ENCODE peak calls at places on chromosomes 7 and 10, in eight cellular contexts. One of them, this sample, is unnamed.

GRCh38 chr7:143934526-143935340 is at the start of gene OR2F2:
- DNase-seq in CD8-positive, alpha-beta memory T cell: no peak
- DNase-seq in stomach: no peak
- DNase-seq in neuronal stem cell: no peak
- DNase-seq in CD4-positive, CD25-positive, alpha-beta regulatory T cell: no peak
- DNase-seq in CD4-positive, alpha-beta memory T cell: no peak
- DNase-seq in cardiac muscle cell: peak
- DNase-seq in lower leg skin: no peak
- DNase-seq in this sample: no peak

GRCh38 chr7:39616138-39616537 is 7.2 kb upstream of the RALA start:
- DNase-seq in CD8-positive, alpha-beta memory T cell: no peak
- DNase-seq in neuronal stem cell: no peak
- DNase-seq in CD4-positive, alpha-beta memory T cell: no peak
- DNase-seq in CD4-positive, CD25-positive, alpha-beta regulatory T cell: no peak
- DNase-seq in cardiac muscle cell: no peak
- DNase-seq in lower leg skin: no peak
- DNase-seq in stomach: no peak
- DNase-seq in this sample: no peak

GRCh38 chr10:5816170-5816569 is 2.9 kb upstream of the GDI2 start:
- DNase-seq in stomach: no peak
- DNase-seq in CD8-positive, alpha-beta memory T cell: no peak
- DNase-seq in CD4-positive, alpha-beta memory T cell: no peak
- DNase-seq in neuronal stem cell: no peak
- DNase-seq in lower leg skin: no peak
- DNase-seq in CD4-positive, CD25-positive, alpha-beta regulatory T cell: peak
- DNase-seq in cardiac muscle cell: no peak
- DNase-seq in this sample: no peak

GRCh38 chr10:133465191-133465949 is 11.6 kb downstream of the SCART1 start:
- DNase-seq in lower leg skin: no peak
- DNase-seq in cardiac muscle cell: no peak
- DNase-seq in CD4-positive, CD25-positive, alpha-beta regulatory T cell: no peak
- DNase-seq in CD4-positive, alpha-beta memory T cell: no peak
- DNase-seq in neuronal stem cell: no peak
- DNase-seq in stomach: peak
- DNase-seq in CD8-positive, alpha-beta memory T cell: no peak
- DNase-seq in this sample: no peak

GRCh38 chr10:30027057-30028005 is 32.1 kb downstream of the JCAD start:
- DNase-seq in CD8-positive, alpha-beta memory T cell: peak
- DNase-seq in CD4-positive, alpha-beta memory T cell: peak
- DNase-seq in lower leg skin: peak
- DNase-seq in CD4-positive, CD25-positive, alpha-beta regulatory T cell: peak
- DNase-seq in neuronal stem cell: no peak
- DNase-seq in cardiac muscle cell: no peak
- DNase-seq in stomach: peak
- DNase-seq in this sample: no peak

GRCh38 chr10:122407375-122408125 is 33.0 kb downstream of the PLEKHA1 start:
- DNase-seq in cardiac muscle cell: peak
- DNase-seq in CD4-positive, alpha-beta memory T cell: peak
- DNase-seq in neuronal stem cell: no peak
- DNase-seq in CD4-positive, CD25-positive, alpha-beta regulatory T cell: peak
- DNase-seq in CD8-positive, alpha-beta memory T cell: peak
- DNase-seq in lower leg skin: no peak
- DNase-seq in stomach: no peak
- DNase-seq in this sample: no peak

GRCh38 chr10:92052741-92053140 is 129.2 kb downstream of the BTAF1 start:
- DNase-seq in CD8-positive, alpha-beta memory T cell: no peak
- DNase-seq in lower leg skin: no peak
- DNase-seq in CD4-positive, CD25-positive, alpha-beta regulatory T cell: no peak
- DNase-seq in neuronal stem cell: no peak
- DNase-seq in cardiac muscle cell: no peak
- DNase-seq in stomach: no peak
- DNase-seq in CD4-positive, alpha-beta memory T cell: no peak
- DNase-seq in this sample: no peak

GRCh38 chr7:8201846-8202441 is 60.0 kb downstream of the ICA1 start:
- DNase-seq in cardiac muscle cell: no peak
- DNase-seq in stomach: no peak
- DNase-seq in lower leg skin: no peak
- DNase-seq in CD4-positive, CD25-positive, alpha-beta regulatory T cell: no peak
- DNase-seq in neuronal stem cell: no peak
- DNase-seq in CD4-positive, alpha-beta memory T cell: no peak
- DNase-seq in CD8-positive, alpha-beta memory T cell: no peak
- DNase-seq in this sample: no peak

GRCh38 chr7:135930565-135931423 is 46.4 kb downstream of the MTPN start:
- DNase-seq in CD8-positive, alpha-beta memory T cell: no peak
- DNase-seq in cardiac muscle cell: peak
- DNase-seq in CD4-positive, alpha-beta memory T cell: no peak
- DNase-seq in neuronal stem cell: no peak
- DNase-seq in stomach: no peak
- DNase-seq in lower leg skin: no peak
- DNase-seq in CD4-positive, CD25-positive, alpha-beta regulatory T cell: no peak
- DNase-seq in this sample: no peak

GRCh38 chr10:2772791-2773644 is 294.3 kb upstream of the PFKP start:
- DNase-seq in CD8-positive, alpha-beta memory T cell: no peak
- DNase-seq in stomach: no peak
- DNase-seq in CD4-positive, alpha-beta memory T cell: no peak
- DNase-seq in cardiac muscle cell: no peak
- DNase-seq in lower leg skin: no peak
- DNase-seq in CD4-positive, CD25-positive, alpha-beta regulatory T cell: no peak
- DNase-seq in neuronal stem cell: peak
- DNase-seq in this sample: no peak

GRCh38 chr10:24209421-24209770 is 458 bp downstream of the KIAA1217 start:
- DNase-seq in CD4-positive, alpha-beta memory T cell: no peak
- DNase-seq in CD8-positive, alpha-beta memory T cell: no peak
- DNase-seq in stomach: no peak
- DNase-seq in lower leg skin: peak
- DNase-seq in neuronal stem cell: no peak
- DNase-seq in cardiac muscle cell: peak
- DNase-seq in CD4-positive, CD25-positive, alpha-beta regulatory T cell: peak
- DNase-seq in this sample: no peak

GRCh38 chr10:119541459-119542356 is 811 bp downstream of the RGS10 start:
- DNase-seq in CD4-positive, CD25-positive, alpha-beta regulatory T cell: peak
- DNase-seq in stomach: peak
- DNase-seq in neuronal stem cell: no peak
- DNase-seq in cardiac muscle cell: peak
- DNase-seq in lower leg skin: no peak
- DNase-seq in CD8-positive, alpha-beta memory T cell: peak
- DNase-seq in CD4-positive, alpha-beta memory T cell: peak
- DNase-seq in this sample: no peak

GRCh38 chr7:135855836-135856235 is 107.2 kb upstream of the FAM180A start:
- DNase-seq in CD4-positive, CD25-positive, alpha-beta regulatory T cell: peak
- DNase-seq in CD4-positive, alpha-beta memory T cell: no peak
- DNase-seq in CD8-positive, alpha-beta memory T cell: no peak
- DNase-seq in lower leg skin: no peak
- DNase-seq in stomach: no peak
- DNase-seq in neuronal stem cell: no peak
- DNase-seq in cardiac muscle cell: peak
- DNase-seq in this sample: no peak

GRCh38 chr7:99141334-99141733 is 2.6 kb downstream of the SMURF1 start:
- DNase-seq in CD8-positive, alpha-beta memory T cell: no peak
- DNase-seq in lower leg skin: no peak
- DNase-seq in stomach: no peak
- DNase-seq in cardiac muscle cell: no peak
- DNase-seq in CD4-positive, alpha-beta memory T cell: peak
- DNase-seq in CD4-positive, CD25-positive, alpha-beta regulatory T cell: peak
- DNase-seq in neuronal stem cell: no peak
- DNase-seq in this sample: no peak
- H3K4me3 ChIP-seq in CD8-positive, alpha-beta memory T cell: peak
- H3K4me3 ChIP-seq in lower leg skin: peak
- H3K4me3 ChIP-seq in stomach: peak
- H3K4me3 ChIP-seq in cardiac muscle cell: no peak
- H3K4me3 ChIP-seq in CD4-positive, alpha-beta memory T cell: no peak
- H3K4me3 ChIP-seq in CD4-positive, CD25-positive, alpha-beta regulatory T cell: peak
- H3K4me3 ChIP-seq in neuronal stem cell: no peak
- H3K4me3 ChIP-seq in this sample: peak

GRCh38 chr7:142790565-142790964 is 19.8 kb downstream of the PRSS2 start:
- DNase-seq in cardiac muscle cell: no peak
- DNase-seq in lower leg skin: no peak
- DNase-seq in stomach: no peak
- DNase-seq in CD4-positive, alpha-beta memory T cell: no peak
- DNase-seq in neuronal stem cell: no peak
- DNase-seq in CD4-positive, CD25-positive, alpha-beta regulatory T cell: peak
- DNase-seq in CD8-positive, alpha-beta memory T cell: no peak
- DNase-seq in this sample: no peak

GRCh38 chr7:142787034-142787768 is 16.4 kb downstream of the PRSS2 start:
- DNase-seq in lower leg skin: no peak
- DNase-seq in CD4-positive, CD25-positive, alpha-beta regulatory T cell: peak
- DNase-seq in CD4-positive, alpha-beta memory T cell: no peak
- DNase-seq in neuronal stem cell: no peak
- DNase-seq in CD8-positive, alpha-beta memory T cell: no peak
- DNase-seq in cardiac muscle cell: no peak
- DNase-seq in stomach: no peak
- DNase-seq in this sample: no peak

GRCh38 chr7:142787783-142788182 is 17.0 kb downstream of the PRSS2 start:
- DNase-seq in CD8-positive, alpha-beta memory T cell: no peak
- DNase-seq in neuronal stem cell: no peak
- DNase-seq in cardiac muscle cell: no peak
- DNase-seq in stomach: no peak
- DNase-seq in CD4-positive, CD25-positive, alpha-beta regulatory T cell: peak
- DNase-seq in CD4-positive, alpha-beta memory T cell: no peak
- DNase-seq in lower leg skin: no peak
- DNase-seq in this sample: no peak

GRCh38 chr7:142790056-142790455 is 19.3 kb downstream of the PRSS2 start:
- DNase-seq in CD4-positive, CD25-positive, alpha-beta regulatory T cell: peak
- DNase-seq in lower leg skin: no peak
- DNase-seq in stomach: no peak
- DNase-seq in cardiac muscle cell: no peak
- DNase-seq in neuronal stem cell: no peak
- DNase-seq in CD8-positive, alpha-beta memory T cell: no peak
- DNase-seq in CD4-positive, alpha-beta memory T cell: no peak
- DNase-seq in this sample: no peak

DNA sequence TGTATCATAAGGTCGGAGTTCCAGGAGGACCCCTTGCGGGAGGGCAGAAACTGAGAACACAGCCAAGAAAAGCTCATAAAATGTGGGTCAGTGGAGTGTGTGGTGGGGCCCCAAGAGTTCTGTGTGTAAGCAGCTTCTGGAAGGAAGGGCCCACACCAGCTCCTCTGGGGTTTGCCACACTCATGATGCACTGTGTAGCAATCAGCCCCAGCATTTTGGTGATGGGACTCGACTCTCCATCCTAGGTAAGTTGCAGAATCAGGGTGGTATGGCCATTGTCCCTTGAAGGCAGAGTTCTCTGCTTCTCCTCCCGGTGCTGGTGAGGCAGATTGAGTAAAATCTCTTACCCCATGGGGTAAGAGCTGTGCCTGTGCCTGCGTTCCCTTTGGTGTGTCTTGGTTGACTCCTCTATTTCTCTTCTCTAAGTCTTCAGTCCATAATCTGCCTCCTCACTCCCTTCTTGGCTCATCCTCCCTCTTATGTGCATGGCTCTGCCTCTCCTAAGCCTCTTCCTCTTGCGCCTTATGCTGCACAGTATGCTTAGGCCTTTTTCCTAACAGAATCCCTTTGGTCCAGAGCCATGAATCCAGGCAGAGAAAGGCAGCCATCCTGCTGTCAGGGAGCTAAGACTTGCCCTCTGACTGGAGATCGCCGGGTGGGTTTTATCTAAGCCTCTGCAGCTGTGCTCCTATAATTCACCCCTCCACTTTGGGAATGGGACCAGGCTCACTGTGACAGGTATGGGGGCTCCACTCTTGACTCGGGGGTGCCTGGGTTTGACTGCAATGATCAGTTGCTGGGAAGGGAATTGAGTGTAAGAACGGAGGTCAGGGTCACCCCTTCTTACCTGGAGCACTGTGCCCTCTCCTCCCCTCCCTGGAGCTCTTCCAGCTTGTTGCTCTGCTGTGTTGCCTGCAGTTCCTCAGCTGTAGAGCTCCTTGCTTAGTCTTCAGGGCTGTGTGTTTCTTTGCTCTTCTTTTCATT is 17.8 kb downstream of the PRSS2 start:
- DNase-seq in CD8-positive, alpha-beta memory T cell: no peak
- DNase-seq in CD4-positive, CD25-positive, alpha-beta regulatory T cell: peak
- DNase-seq in lower leg skin: no peak
- DNase-seq in neuronal stem cell: no peak
- DNase-seq in cardiac muscle cell: no peak
- DNase-seq in stomach: no peak
- DNase-seq in CD4-positive, alpha-beta memory T cell: no peak
- DNase-seq in this sample: no peak
- H3K4me3 ChIP-seq in CD8-positive, alpha-beta memory T cell: peak
- H3K4me3 ChIP-seq in CD4-positive, CD25-positive, alpha-beta regulatory T cell: peak
- H3K4me3 ChIP-seq in lower leg skin: no peak
- H3K4me3 ChIP-seq in neuronal stem cell: no peak
- H3K4me3 ChIP-seq in cardiac muscle cell: no peak
- H3K4me3 ChIP-seq in stomach: peak
- H3K4me3 ChIP-seq in CD4-positive, alpha-beta memory T cell: peak
- H3K4me3 ChIP-seq in this sample: no peak

GRCh38 chr10:131657318-131657984 is 243.4 kb upstream of the PPP2R2D start:
- DNase-seq in neuronal stem cell: no peak
- DNase-seq in CD8-positive, alpha-beta memory T cell: no peak
- DNase-seq in CD4-positive, alpha-beta memory T cell: no peak
- DNase-seq in lower leg skin: peak
- DNase-seq in stomach: peak
- DNase-seq in CD4-positive, CD25-positive, alpha-beta regulatory T cell: no peak
- DNase-seq in cardiac muscle cell: no peak
- DNase-seq in this sample: no peak
- H3K4me3 ChIP-seq in neuronal stem cell: no peak
- H3K4me3 ChIP-seq in CD8-positive, alpha-beta memory T cell: no peak
- H3K4me3 ChIP-seq in CD4-positive, alpha-beta memory T cell: no peak
- H3K4me3 ChIP-seq in lower leg skin: no peak
- H3K4me3 ChIP-seq in stomach: no peak
- H3K4me3 ChIP-seq in CD4-positive, CD25-positive, alpha-beta regulatory T cell: no peak
- H3K4me3 ChIP-seq in cardiac muscle cell: no peak
- H3K4me3 ChIP-seq in this sample: no peak

DNA sequence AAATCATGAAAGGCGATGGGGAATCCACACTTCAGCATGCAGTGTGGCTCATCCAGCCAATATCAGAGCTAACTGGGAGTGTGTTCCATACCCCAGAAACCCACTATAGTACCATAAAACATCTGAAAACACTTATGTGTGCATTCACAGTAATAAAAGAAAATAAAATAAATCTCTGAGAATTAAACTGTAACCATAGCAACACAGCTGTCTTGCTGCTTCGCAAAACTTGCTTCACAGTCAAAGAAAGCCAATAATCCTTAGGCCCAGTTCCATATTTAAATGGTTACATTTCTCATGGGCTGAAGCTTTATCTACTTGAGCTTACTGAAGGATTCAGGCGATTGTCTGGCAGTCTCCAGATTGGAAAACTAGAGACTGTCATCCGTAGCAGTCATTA is 19.9 kb upstream of the POLR1F start:
- DNase-seq in CD4-positive, CD25-positive, alpha-beta regulatory T cell: no peak
- DNase-seq in CD4-positive, alpha-beta memory T cell: no peak
- DNase-seq in neuronal stem cell: no peak
- DNase-seq in cardiac muscle cell: no peak
- DNase-seq in lower leg skin: no peak
- DNase-seq in CD8-positive, alpha-beta memory T cell: no peak
- DNase-seq in stomach: no peak
- DNase-seq in this sample: no peak
- H3K4me3 ChIP-seq in CD4-positive, CD25-positive, alpha-beta regulatory T cell: no peak
- H3K4me3 ChIP-seq in CD4-positive, alpha-beta memory T cell: no peak
- H3K4me3 ChIP-seq in neuronal stem cell: no peak
- H3K4me3 ChIP-seq in cardiac muscle cell: no peak
- H3K4me3 ChIP-seq in lower leg skin: no peak
- H3K4me3 ChIP-seq in CD8-positive, alpha-beta memory T cell: no peak
- H3K4me3 ChIP-seq in stomach: no peak
- H3K4me3 ChIP-seq in this sample: no peak

DNA sequence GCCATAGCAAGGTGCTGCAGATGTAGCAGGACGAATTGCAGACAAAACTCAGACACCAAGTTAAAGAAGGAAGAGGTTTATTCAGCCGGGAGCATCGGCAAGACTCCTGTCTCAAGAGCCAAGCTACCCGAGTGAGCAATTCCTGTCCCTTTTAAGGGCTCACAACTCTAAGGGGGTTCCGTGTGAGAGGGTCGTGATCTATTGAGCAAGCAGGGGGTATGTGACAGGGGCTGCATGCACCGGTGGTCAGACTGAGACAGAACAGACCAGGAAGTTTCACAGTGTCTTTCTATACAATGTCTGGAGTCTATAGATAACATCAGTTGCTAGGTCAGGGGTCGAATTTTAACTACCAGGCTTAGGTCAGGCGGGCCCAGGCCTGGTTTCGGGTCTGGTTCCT is 222.0 kb upstream of the C7orf33 start:
- DNase-seq in lower leg skin: no peak
- DNase-seq in cardiac muscle cell: no peak
- DNase-seq in CD4-positive, CD25-positive, alpha-beta regulatory T cell: no peak
- DNase-seq in neuronal stem cell: no peak
- DNase-seq in CD8-positive, alpha-beta memory T cell: no peak
- DNase-seq in CD4-positive, alpha-beta memory T cell: no peak
- DNase-seq in stomach: no peak
- DNase-seq in this sample: no peak
- H3K4me3 ChIP-seq in lower leg skin: no peak
- H3K4me3 ChIP-seq in cardiac muscle cell: no peak
- H3K4me3 ChIP-seq in CD4-positive, CD25-positive, alpha-beta regulatory T cell: no peak
- H3K4me3 ChIP-seq in neuronal stem cell: no peak
- H3K4me3 ChIP-seq in CD8-positive, alpha-beta memory T cell: no peak
- H3K4me3 ChIP-seq in CD4-positive, alpha-beta memory T cell: no peak
- H3K4me3 ChIP-seq in stomach: no peak
- H3K4me3 ChIP-seq in this sample: no peak